ENCODE peak calls at places on chromosome 15, in ten cellular contexts. U is natural killer cell, A is cardiac fibroblast, E is glutamatergic neuron, Y is AG10803, I is HL-60, Z is naive B cell, G is GM18507, V is NCI-H187, R is progenitor cell of endocrine pancreas. C is an unnamed sample.

GRCh38 chr15:98994892-98995291 is 12.7 kb downstream of the PGPEP1L start:
- DNase-seq in Z (no peak), I (no peak), A (no peak), E (no peak), U (no peak), V (no peak), R (no peak), Y (no peak), G (no peak), C (no peak)

GRCh38 chr15:58864602-58865419 is 68.7 kb downstream of the SLTM start:
- DNase-seq in A (peak), V (no peak), Z (peak), Y (peak), I (no peak), G (no peak), R (no peak), E (peak), U (no peak), C (no peak)

GRCh38 chr15:84791763-84792162 is 25.4 kb upstream of the ALPK3 start:
- DNase-seq in R (no peak), E (no peak), A (no peak), U (no peak), V (no peak), Y (peak), Z (no peak), G (no peak), I (no peak), C (no peak)

GRCh38 chr15:90219421-90220141 is 14.2 kb downstream of the CIB1 start:
- DNase-seq in Z (peak), Y (no peak), G (no peak), R (peak), E (peak), A (peak), I (peak), V (no peak), U (peak), C (no peak)

GRCh38 chr15:67406257-67406861 is 114.6 kb upstream of the C15orf61 start:
- DNase-seq in E (no peak), U (no peak), I (no peak), Y (no peak), G (no peak), V (no peak), A (peak), R (no peak), Z (no peak), C (no peak)

GRCh38 chr15:60721706-60722105 is 242.8 kb upstream of the ICE2 start:
- DNase-seq in R (no peak), A (peak), V (no peak), G (no peak), E (no peak), Y (peak), Z (no peak), U (no peak), I (no peak), C (no peak)

GRCh38 chr15:98522127-98522526 is 126.2 kb upstream of the IGF1R start:
- DNase-seq in V (no peak), Z (no peak), A (no peak), Y (no peak), E (no peak), U (no peak), G (no peak), I (no peak), R (no peak), C (no peak)

GRCh38 chr15:89780601-89781000 is 4.5 kb downstream of the MESP2 start:
- DNase-seq in U (no peak), A (no peak), V (no peak), Y (no peak), E (no peak), G (no peak), Z (no peak), I (no peak), R (no peak), C (no peak)

GRCh38 chr15:74786659-74787165 is 4.8 kb downstream of the CSK start:
- DNase-seq in Z (no peak), I (no peak), E (no peak), R (no peak), U (no peak), A (no peak), Y (no peak), G (no peak), V (no peak), C (no peak)

GRCh38 chr15:78950906-78951840 is 6.3 kb upstream of the CTSH start:
- DNase-seq in U (no peak), G (no peak), A (no peak), V (no peak), I (no peak), E (no peak), Z (no peak), Y (peak), R (no peak), C (no peak)

GRCh38 chr15:64921711-64922110 is 10.0 kb downstream of the ANKDD1A start:
- DNase-seq in A (no peak), E (no peak), Y (no peak), R (no peak), U (no peak), Z (no peak), V (no peak), G (no peak), I (no peak), C (no peak)

GRCh38 chr15:98405013-98405412 is 243.3 kb upstream of the IGF1R start:
- DNase-seq in R (no peak), E (no peak), U (no peak), G (no peak), Z (no peak), I (no peak), A (no peak), V (no peak), Y (no peak), C (no peak)

GRCh38 chr15:98939311-98940080 is 68.1 kb downstream of the PGPEP1L start:
- DNase-seq in Y (no peak), I (no peak), U (no peak), R (no peak), E (no peak), A (no peak), G (no peak), V (no peak), Z (no peak), C (no peak)

GRCh38 chr15:75170711-75171341 is 30.9 kb upstream of the C15orf39 start:
- DNase-seq in G (no peak), V (no peak), E (no peak), R (no peak), I (no peak), Z (no peak), A (no peak), Y (peak), U (no peak), C (no peak)

GRCh38 chr15:31869640-31870335 is 160.5 kb upstream of the CHRNA7 start:
- DNase-seq in V (no peak), E (peak), A (peak), Z (no peak), I (no peak), Y (no peak), U (peak), R (no peak), G (no peak), C (no peak)

GRCh38 chr15:98856540-98856907 is 151.1 kb downstream of the PGPEP1L start:
- DNase-seq in Y (peak), G (no peak), Z (no peak), I (no peak), E (no peak), V (no peak), U (no peak), A (peak), R (no peak), C (no peak)

GRCh38 chr15:72155021-72155621 is 36.9 kb downstream of the SENP8 start:
- DNase-seq in Y (peak), I (peak), E (no peak), R (no peak), G (no peak), U (no peak), Z (no peak), V (peak), A (no peak), C (no peak)

GRCh38 chr15:38378162-38378560 is 75.8 kb upstream of the FAM98B start:
- DNase-seq in R (no peak), G (no peak), U (no peak), E (no peak), A (peak), V (no peak), Y (peak), Z (no peak), I (no peak), C (no peak)

GRCh38 chr15:67953286-67953685 is 100.8 kb upstream of the PIAS1 start:
- DNase-seq in V (no peak), I (no peak), Y (no peak), U (no peak), E (no peak), G (no peak), A (no peak), R (no peak), Z (no peak), C (no peak)

GRCh38 chr15:77790481-77790880 is 157.8 kb upstream of the LINGO1 start:
- DNase-seq in I (no peak), R (no peak), G (no peak), A (no peak), E (no peak), V (no peak), Y (no peak), U (no peak), Z (no peak), C (no peak)